ENCODE peak calls at places on chromosomes 1 and 21, in four cellular contexts. Q is HepG2, D is H1, M is K562. L is an unnamed sample.

GRCh38 chr1:24048205-24048869 is 63.6 kb downstream of the MYOM3 start:
- DNase-seq in M (no peak), Q (no peak), D (no peak), L (no peak)

GRCh38 chr1:192654607-192655389 is 18.9 kb downstream of the RGS13 start:
- DNase-seq in M (no peak), Q (no peak), D (no peak), L (no peak)

GRCh38 chr1:53654216-53655210 is 84.5 kb downstream of the GLIS1 start:
- DNase-seq in Q (no peak), M (peak), D (no peak), L (no peak)

GRCh38 chr1:66250483-66250882 is 283.5 kb upstream of the SGIP1 start:
- DNase-seq in D (no peak), Q (no peak), M (no peak), L (no peak)

GRCh38 chr1:34736711-34737110 is 18.1 kb upstream of the GJB5 start:
- DNase-seq in M (no peak), D (no peak), Q (no peak), L (no peak)

GRCh38 chr1:155052412-155053400 is 1.6 kb downstream of the ADAM15 start:
- DNase-seq in Q (no peak), M (peak), D (no peak), L (no peak)

GRCh38 chr1:234866007-234866866 is 256.3 kb upstream of the IRF2BP2 start:
- DNase-seq in M (peak), D (no peak), Q (peak), L (peak)

GRCh38 chr1:231395051-231395995 is 26.8 kb downstream of the EGLN1 start:
- DNase-seq in Q (peak), D (no peak), M (no peak), L (peak)

GRCh38 chr1:12204140-12204539 is 25.7 kb upstream of the VPS13D start:
- DNase-seq in Q (no peak), D (no peak), M (no peak), L (no peak)

GRCh38 chr1:41364444-41365319 is 3.4 kb downstream of the FOXO6 start:
- DNase-seq in M (no peak), Q (no peak), D (no peak), L (no peak)

GRCh38 chr21:45994086-45994661 is 12.6 kb downstream of the COL6A1 start:
- DNase-seq in M (no peak), D (no peak), Q (no peak), L (no peak)

GRCh38 chr21:37780991-37781983 is 135.0 kb downstream of the KCNJ6 start:
- DNase-seq in D (no peak), Q (no peak), M (no peak), L (no peak)

GRCh38 chr21:33434770-33435360 is 31.7 kb downstream of the IFNGR2 start:
- DNase-seq in M (peak), Q (no peak), D (no peak), L (no peak)

GRCh38 chr1:15919316-15919715 is 56.6 kb downstream of the ZBTB17 start:
- DNase-seq in Q (no peak), M (no peak), D (no peak), L (no peak)

GRCh38 chr21:43959231-43960041 is 52.7 kb upstream of the TRAPPC10 start:
- DNase-seq in D (no peak), M (no peak), Q (no peak), L (no peak)

GRCh38 chr1:51946300-51946699 is 44.2 kb downstream of the RAB3B start:
- DNase-seq in M (no peak), D (no peak), Q (no peak), L (no peak)

GRCh38 chr1:153525088-153525713 is 10.6 kb downstream of the S100A6 start:
- DNase-seq in Q (no peak), D (no peak), M (no peak), L (no peak)

GRCh38 chr1:153526132-153526543 is 9.7 kb downstream of the S100A6 start:
- DNase-seq in D (no peak), Q (peak), M (peak), L (no peak)

GRCh38 chr1:153532161-153532560 is 3.6 kb downstream of the S100A6 start:
- DNase-seq in Q (no peak), M (no peak), D (no peak), L (no peak)

GRCh38 chr1:153531638-153532037 is 4.2 kb downstream of the S100A6 start:
- DNase-seq in Q (no peak), M (no peak), D (no peak), L (no peak)

GRCh38 chr1:153527023-153527724 is 8.6 kb downstream of the S100A6 start:
- DNase-seq in D (no peak), Q (no peak), M (no peak), L (no peak)
- TF ChIP-seq FOSL1 in D (no peak), Q (no peak), M (no peak), L (no peak)

DNA sequence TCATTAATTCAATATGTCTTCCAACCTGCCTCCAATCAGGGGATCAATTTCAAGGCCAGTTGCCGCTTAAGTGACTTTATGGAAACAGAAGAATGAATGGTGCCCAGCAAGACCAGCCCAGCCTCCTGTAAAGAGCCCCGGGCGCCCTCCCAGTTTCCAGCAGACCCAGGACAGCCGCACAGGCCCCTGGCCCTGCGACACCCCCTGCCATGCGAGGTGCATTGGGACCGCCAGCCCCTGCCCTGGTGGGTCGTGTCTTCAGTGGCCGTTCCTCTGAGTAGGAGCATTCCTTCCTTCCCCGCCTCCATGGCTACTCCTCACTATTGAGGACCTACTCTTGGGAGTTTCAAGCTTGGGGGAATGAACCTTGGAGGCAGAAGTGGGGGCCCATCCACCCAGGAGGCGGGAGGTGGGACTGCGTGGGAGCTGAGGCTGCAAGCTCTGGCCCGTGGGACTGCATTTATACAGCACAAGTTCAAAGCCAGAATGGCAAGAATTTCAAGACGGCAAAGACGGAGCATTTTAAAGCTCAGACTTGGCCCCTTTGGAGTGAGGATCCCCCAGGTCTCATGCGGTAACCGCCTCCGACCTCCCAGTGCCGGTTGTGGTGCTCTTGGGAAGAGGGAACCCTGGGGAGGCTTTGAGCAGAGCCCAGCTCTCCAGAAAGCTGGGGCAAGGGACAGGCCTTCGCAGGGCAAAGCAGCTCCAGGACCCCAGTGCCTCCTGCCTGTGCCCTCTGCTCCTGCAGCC is 73.1 kb upstream of the ACTRT2 start:
- DNase-seq in Q (no peak), M (no peak), D (no peak), L (no peak)
- H3K27ac ChIP-seq in Q (no peak), M (no peak), D (no peak), L (no peak)

GRCh38 chr1:201903135-201903534 is 14.4 kb downstream of the SHISA4 start:
- DNase-seq in D (no peak), M (no peak), Q (no peak), L (no peak)
- TF ChIP-seq FOSL1 in D (no peak), M (no peak), Q (no peak), L (no peak)

GRCh38 chr1:7616953-7617352 is 154.1 kb upstream of the VAMP3 start:
- DNase-seq in D (no peak), M (no peak), Q (no peak), L (no peak)
- H3K27ac ChIP-seq in D (no peak), M (no peak), Q (no peak), L (no peak)

GRCh38 chr1:68327414-68327813 is 95.1 kb upstream of the WLS start:
- DNase-seq in M (no peak), Q (no peak), D (no peak), L (no peak)
- TF ChIP-seq FOSL1 in M (no peak), Q (no peak), D (no peak), L (no peak)

L was measured in HCT116.